ENCODE peak calls at places on chromosomes 1 and 21, in nine cellular contexts. F, U, P, I, W, R, C, K and E are unnamed samples.

GRCh38 chr1:903721-904270 is 19.9 kb upstream of the SAMD11 start:
- DNase-seq in I (peak; percentile 80), K (no peak), U (peak; percentile 51), W (peak; percentile 17), R (peak; percentile 59), P (no peak), C (no peak), F (no peak), E (peak; percentile 15)

GRCh38 chr1:221309711-221310110 is 430.5 kb downstream of the HLX start:
- DNase-seq in I (no peak), K (no peak), P (no peak), F (peak; percentile 42), U (no peak), R (no peak), C (no peak), W (no peak), E (no peak)

GRCh38 chr1:7478797-7479499 is 292.1 kb upstream of the VAMP3 start:
- DNase-seq in U (peak; percentile 72), I (peak; percentile 94), W (no peak), R (peak; percentile 85), K (peak; percentile 97), C (peak; percentile 94), F (no peak), P (peak; percentile 54), E (peak; percentile 53)

GRCh38 chr21:29641635-29642550 is 297.9 kb downstream of the GRIK1 start:
- DNase-seq in P (no peak), K (no peak), W (no peak), U (no peak), F (no peak), R (no peak), I (no peak), C (no peak), E (no peak)

GRCh38 chr1:155940993-155941844 is at the start of gene RXFP4:
- DNase-seq in W (no peak), C (no peak), P (no peak), U (no peak), F (no peak), R (no peak), K (no peak), I (peak; percentile 85), E (no peak)

GRCh38 chr1:15455522-15455921 is 1.0 kb upstream of the CELA2A start:
- DNase-seq in K (peak; percentile 68), R (no peak), W (no peak), F (no peak), C (no peak), P (no peak), I (no peak), U (no peak), E (no peak)

GRCh38 chr1:7379445-7379971 is 391.6 kb upstream of the VAMP3 start:
- DNase-seq in I (no peak), K (peak; percentile 75), U (peak; percentile 31), R (no peak), C (peak; percentile 62), P (no peak), F (peak; percentile 72), W (no peak), E (peak; percentile 26)

GRCh38 chr1:37946703-37947360 is at the start of gene INPP5B:
- DNase-seq in F (peak; percentile 95), R (peak; percentile 92), U (peak; percentile 95), I (peak; percentile 95), P (peak; percentile 90), W (peak; percentile 86), C (peak; percentile 90), K (peak; percentile 92), E (peak; percentile 88)

GRCh38 chr1:156422602-156423091 is 53.6 kb downstream of the RHBG start:
- DNase-seq in K (no peak), P (no peak), F (peak; percentile 90), W (no peak), U (no peak), R (no peak), I (peak; percentile 61), C (no peak), E (no peak)

GRCh38 chr1:180094705-180095280 is 59.9 kb upstream of the QSOX1 start:
- DNase-seq in I (no peak), P (no peak), K (peak; percentile 44), U (no peak), F (no peak), W (no peak), R (no peak), C (no peak), E (no peak)

GRCh38 chr1:227897704-227898438 is 49.9 kb downstream of the WNT9A start:
- DNase-seq in K (no peak), W (peak; percentile 10), I (peak; percentile 26), R (no peak), C (no peak), U (no peak), P (peak; percentile 6), F (no peak), E (peak; percentile 10)

GRCh38 chr21:45076245-45076661 is 1.9 kb downstream of the ADARB1 start:
- DNase-seq in W (no peak), R (no peak), U (no peak), F (peak; percentile 32), I (no peak), P (no peak), C (peak; percentile 64), K (no peak), E (no peak)
- H3K27ac ChIP-seq in W (no peak overlapping the region), R (no peak overlapping the region), U (peak overlapping the region; percentile 65), F (no peak overlapping the region), I (no peak overlapping the region), P (no peak overlapping the region), C (peak overlapping the region; percentile 62), K (no peak overlapping the region), E (no peak overlapping the region)

GRCh38 chr1:153783233-153784190 is 8.3 kb downstream of the SLC27A3 start:
- DNase-seq in K (peak; percentile 92), U (peak; percentile 95), F (peak; percentile 95), P (peak; percentile 93), R (peak; percentile 97), W (peak; percentile 81), I (peak; percentile 97), C (peak; percentile 78), E (peak; percentile 94)
- H3K27ac ChIP-seq in K (peak overlapping the region; percentile 95), U (peak overlapping the region; percentile 72), F (peak overlapping the region; percentile 48), P (peak overlapping the region; percentile 99), R (peak overlapping the region; percentile 97), W (peak overlapping the region; percentile 96), I (peak overlapping the region; percentile 93), C (peak overlapping the region; percentile 88), E (peak overlapping the region; percentile 98)

DNA sequence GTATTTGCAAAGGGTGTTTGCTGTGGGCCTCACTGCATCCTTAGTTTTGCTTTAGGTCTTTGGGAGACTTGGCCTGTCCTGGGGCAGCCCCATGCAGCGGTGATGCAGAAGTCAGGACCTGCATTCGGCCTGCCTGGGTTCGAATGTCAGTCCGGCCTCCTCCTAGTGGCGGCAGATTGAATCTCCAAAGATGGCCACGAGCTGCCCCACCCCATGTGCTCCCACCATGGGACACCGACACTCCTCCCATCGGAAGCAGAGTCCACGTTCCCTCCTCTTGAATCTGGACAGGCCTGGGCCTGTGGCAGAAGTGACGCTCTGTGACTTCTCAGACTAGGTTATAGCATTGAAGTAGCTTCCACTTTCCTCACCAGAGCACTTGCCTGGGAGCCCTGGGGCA is 16.3 kb upstream of the NPPB start:
- DNase-seq in P (no peak), C (no peak), W (no peak), I (no peak), K (no peak), R (no peak), F (no peak), U (no peak), E (no peak)
- H3K27ac ChIP-seq in P (no peak overlapping the region), C (no peak overlapping the region), W (no peak overlapping the region), I (no peak overlapping the region), K (no peak overlapping the region), R (peak overlapping the region; percentile 96), F (no peak overlapping the region), U (no peak overlapping the region), E (no peak overlapping the region)

DNA sequence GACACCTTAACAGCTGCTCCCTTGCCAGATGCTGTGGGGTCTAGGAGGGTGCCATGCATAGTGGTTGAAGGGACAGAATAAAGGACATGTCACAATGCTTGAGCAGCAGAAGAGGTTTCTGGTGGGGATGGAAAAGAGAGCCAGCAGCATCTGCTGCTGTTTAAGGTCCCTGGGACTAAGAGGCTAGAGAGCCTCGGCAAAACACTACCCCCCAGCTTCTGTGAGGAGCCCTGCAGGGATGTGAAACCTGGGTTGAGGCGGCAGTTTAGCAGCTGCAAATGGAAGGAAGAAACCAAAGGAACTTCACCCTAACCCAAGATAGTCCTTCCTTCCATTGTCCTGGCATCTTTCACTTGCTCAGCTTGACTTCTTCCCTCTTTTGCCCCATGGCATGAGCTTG is 39.4 kb downstream of the PLXNA2 start:
- DNase-seq in U (no peak), K (no peak), W (no peak), F (no peak), I (no peak), C (no peak), P (no peak), R (no peak), E (no peak)
- H3K27ac ChIP-seq in U (peak overlapping the region; percentile 29), K (no peak overlapping the region), W (peak overlapping the region; percentile 61), F (no peak overlapping the region), I (no peak overlapping the region), C (peak overlapping the region; percentile 88), P (no peak overlapping the region), R (peak overlapping the region; percentile 76), E (peak overlapping the region; percentile 59)

DNA sequence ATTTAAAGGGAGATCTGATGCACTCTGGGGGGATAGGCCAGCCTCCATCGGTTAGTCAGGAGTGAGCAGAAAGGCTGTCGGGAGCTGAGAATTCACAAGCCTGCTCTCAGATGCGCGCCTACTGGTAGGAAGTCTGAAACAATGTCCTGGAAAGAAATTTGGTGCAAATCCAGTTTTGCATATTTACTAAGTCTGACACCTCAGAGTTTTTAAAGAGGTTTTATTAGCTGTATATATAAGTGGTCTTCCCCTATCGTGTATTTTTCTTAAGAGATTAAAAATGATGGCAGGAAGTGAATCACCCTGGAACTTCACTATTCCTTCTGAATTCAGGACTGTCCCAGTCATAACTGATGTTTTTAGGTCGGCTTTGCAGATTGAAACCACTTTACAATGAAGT is 99.8 kb upstream of the C1orf105 start:
- DNase-seq in K (peak; percentile 28), P (no peak), I (peak; percentile 57), C (peak; percentile 65), R (no peak), U (peak; percentile 41), W (no peak), F (no peak), E (peak; percentile 25)
- H3K27ac ChIP-seq in K (peak overlapping the region; percentile 70), P (no peak overlapping the region), I (no peak overlapping the region), C (peak overlapping the region; percentile 92), R (peak overlapping the region; percentile 31), U (peak overlapping the region; percentile 93), W (no peak overlapping the region), F (no peak overlapping the region), E (peak overlapping the region; percentile 80)

GRCh38 chr1:244970661-244971523 is 106.5 kb upstream of the HNRNPU start:
- DNase-seq in I (peak; percentile 98), R (peak; percentile 97), P (peak; percentile 94), K (peak; percentile 98), F (peak; percentile 99), W (peak; percentile 87), U (peak; percentile 96), C (peak; percentile 94), E (peak; percentile 94)
- H3K27ac ChIP-seq in I (peak overlapping the region; percentile 100), R (peak overlapping the region; percentile 100), P (peak overlapping the region; percentile 100), K (peak overlapping the region; percentile 99), F (peak overlapping the region; percentile 100), W (peak overlapping the region; percentile 100), U (peak overlapping the region; percentile 97), C (peak overlapping the region; percentile 100), E (peak overlapping the region; percentile 99)